ENCODE peak calls at places on chromosomes 16 and 17, in ten cellular contexts. D is amniotic stem cell, Z is cardiac fibroblast, P is iris pigment epithelial cell, R is skeletal muscle cell, Q is caudate nucleus, O is ELF-1, K is HEK293T, C is left kidney, B is non-pigmented ciliary epithelial cell. H is an unnamed sample.

GRCh38 chr16:3401719-3402397 is 843 bp downstream of the ZNF174 start:
- DNase-seq in D (no peak), Z (peak; percentile 21), P (peak; percentile 31), R (no peak), Q (no peak), O (peak; percentile 50), K (peak; percentile 40), C (peak; percentile 51), B (no peak), H (no peak)

GRCh38 chr17:40499551-40500189 is 1.8 kb downstream of the TNS4 start:
- DNase-seq in D (no peak), Z (peak; percentile 90), P (peak; percentile 55), R (no peak), Q (peak; percentile 24), O (peak; percentile 79), K (peak; percentile 52), C (peak; percentile 86), B (no peak), H (no peak)

GRCh38 chr17:81002409-81003361 is 11.0 kb downstream of the CHMP6 start:
- DNase-seq in D (no peak), Z (peak; percentile 64), P (peak; percentile 35), R (no peak), Q (no peak), O (no peak), K (no peak), C (peak; percentile 62), B (no peak), H (no peak)

GRCh38 chr17:58703137-58703846 is 10.9 kb downstream of the RAD51C start:
- DNase-seq in D (no peak), Z (peak; percentile 77), P (peak; percentile 77), R (no peak), Q (no peak), O (no peak), K (no peak), C (no peak), B (no peak), H (no peak)

GRCh38 chr16:88857728-88858339 is 907 bp downstream of the TRAPPC2L start:
- DNase-seq in D (peak; percentile 14), Z (peak; percentile 85), P (peak; percentile 84), R (peak; percentile 33), Q (peak; percentile 64), O (peak; percentile 73), K (peak; percentile 84), C (peak; percentile 87), B (peak; percentile 34), H (peak; percentile 17)

GRCh38 chr17:48871551-48872351 is 20.8 kb upstream of the ATP5MC1 start:
- DNase-seq in D (no peak), Z (peak; percentile 19), P (no peak), R (no peak), Q (no peak), O (peak; percentile 37), K (no peak), C (peak; percentile 85), B (no peak), H (no peak)

GRCh38 chr16:65744401-65744800 is 622.1 kb upstream of the CDH5 start:
- DNase-seq in D (no peak), Z (no peak), P (no peak), R (no peak), Q (no peak), O (peak; percentile 21), K (no peak), C (no peak), B (no peak), H (no peak)

GRCh38 chr16:65054457-65054856 is 67.4 kb downstream of the CDH11 start:
- DNase-seq in D (no peak), Z (no peak), P (no peak), R (no peak), Q (no peak), O (no peak), K (no peak), C (no peak), B (no peak), H (no peak)

GRCh38 chr17:82804442-82805191 is 35.2 kb downstream of the ZNF750 start:
- DNase-seq in D (no peak), Z (peak; percentile 84), P (no peak), R (peak; percentile 70), Q (peak; percentile 21), O (no peak), K (no peak), C (no peak), B (no peak), H (no peak)

GRCh38 chr17:51118330-51119195 is 2.1 kb downstream of the SPAG9 start:
- DNase-seq in D (no peak), Z (no peak), P (no peak), R (no peak), Q (no peak), O (no peak), K (no peak), C (no peak), B (no peak), H (no peak)

GRCh38 chr16:80441935-80442334 is 98.9 kb upstream of the DYNLRB2 start:
- DNase-seq in D (no peak), Z (no peak), P (no peak), R (no peak), Q (no peak), O (no peak), K (no peak), C (no peak), B (no peak), H (no peak)

GRCh38 chr17:39923836-39924690 is 3.3 kb downstream of the ORMDL3 start:
- DNase-seq in D (no peak), Z (peak; percentile 33), P (no peak), R (no peak), Q (no peak), O (peak; percentile 90), K (no peak), C (no peak), B (no peak), H (no peak)

GRCh38 chr16:60304078-60304477 is 1570.0 kb upstream of the GOT2 start:
- DNase-seq in D (no peak), Z (no peak), P (no peak), R (no peak), Q (no peak), O (no peak), K (no peak), C (no peak), B (no peak), H (no peak)

GRCh38 chr16:57483725-57484514 is 2.4 kb downstream of the DOK4 start:
- DNase-seq in D (no peak), Z (no peak), P (no peak), R (no peak), Q (no peak), O (peak; percentile 83), K (no peak), C (peak; percentile 39), B (no peak), H (no peak)

GRCh38 chr17:14006249-14006942 is 62.9 kb upstream of the COX10 start:
- DNase-seq in D (no peak), Z (no peak), P (no peak), R (no peak), Q (no peak), O (no peak), K (no peak), C (no peak), B (no peak), H (no peak)

H was measured in keratinocyte.